ENCODE peak calls at places on chromosome 19, in five cellular contexts. L is activated T-helper 2 cell treated with anti-CD3 and anti-CD28 coated beads, Interferon-gamma antibody, Interleukin-2, Interleukin-4, amounts not matched to agents 10 μg/mL and 5 μg/mL and 100 μg/mL, durations not matched to agents 14 hours and 24 hours and 36 hours; X is OCI-LY7; K is stimulated activated CD4-positive, alpha-beta T cell treated with anti-CD3 and anti-CD28 coated beads, Interleukin-1b, Interleukin-23, amount 100 ng/mL, for 24 hours; G is activated CD8-positive, alpha-beta memory T cell treated with anti-CD3 and anti-CD28 coated beads for 1 hour. T is an unnamed sample.

GRCh38 chr19:511101-511841 is 4.0 kb downstream of the TPGS1 start:
- DNase-seq in L (peak; percentile 86), X (peak; percentile 84), K (peak; percentile 59), G (peak; percentile 84), T (peak; percentile 51)

GRCh38 chr19:35143231-35143715 is at the start of gene FXYD7:
- DNase-seq in L (no peak), X (no peak), K (no peak), G (no peak), T (no peak)

GRCh38 chr19:53971608-53972007 is 8.9 kb downstream of the CACNG8 start:
- DNase-seq in L (no peak), X (no peak), K (no peak), G (no peak), T (no peak)

GRCh38 chr19:15297416-15298224 is 34.7 kb downstream of the BRD4 start:
- DNase-seq in L (no peak), X (peak; percentile 75), K (no peak), G (no peak), T (no peak)

GRCh38 chr19:53130506-53130905 is 2.2 kb downstream of the ZNF415 start:
- DNase-seq in L (no peak), X (no peak), K (no peak), G (no peak), T (peak; percentile 49)

GRCh38 chr19:15825753-15826152 is 10.3 kb upstream of the OR10H1 start:
- DNase-seq in L (no peak), X (no peak), K (no peak), G (no peak), T (no peak)

GRCh38 chr19:58044886-58045285 is 11.1 kb downstream of the ZSCAN1 start:
- DNase-seq in L (no peak), X (no peak), K (no peak), G (no peak), T (no peak)

GRCh38 chr19:32619051-32619685 is 38.2 kb downstream of the PDCD5 start:
- DNase-seq in L (no peak), X (no peak), K (no peak), G (no peak), T (no peak)

GRCh38 chr19:784541-784940 is 12.7 kb upstream of the PTBP1 start:
- DNase-seq in L (no peak), X (no peak), K (no peak), G (no peak), T (no peak)

GRCh38 chr19:14114854-14115253 is 2.7 kb downstream of the PRKACA start:
- DNase-seq in L (peak; percentile 41), X (peak; percentile 57), K (no peak), G (no peak), T (peak; percentile 49)

GRCh38 chr19:15551183-15552004 is 43.1 kb downstream of the CYP4F22 start:
- DNase-seq in L (peak; percentile 45), X (peak; percentile 23), K (peak; percentile 44), G (no peak), T (no peak)

GRCh38 chr19:11378319-11379189 is 4.1 kb downstream of the SWSAP1 start:
- DNase-seq in L (no peak), X (peak; percentile 48), K (no peak), G (no peak), T (peak; percentile 59)

GRCh38 chr19:29014857-29015436 is 198.0 kb downstream of the UQCRFS1 start:
- DNase-seq in L (no peak), X (no peak), K (no peak), G (no peak), T (no peak)

GRCh38 chr19:48635966-48636858 is 967 bp downstream of the DBP start:
- DNase-seq in L (no peak), X (no peak), K (no peak), G (no peak), T (no peak)

GRCh38 chr19:23254141-23254910 is 4.1 kb upstream of the ZNF724 start:
- DNase-seq in L (no peak), X (no peak), K (no peak), G (no peak), T (no peak)

GRCh38 chr19:4373601-4374441 is 26.5 kb downstream of the SH3GL1 start:
- DNase-seq in L (no peak), X (no peak), K (no peak), G (no peak), T (peak; percentile 66)

GRCh38 chr19:16014923-16015804 is 61.1 kb upstream of the TPM4 start:
- DNase-seq in L (no peak), X (no peak), K (no peak), G (no peak), T (no peak)

GRCh38 chr19:1449467-1450442 is at the start of gene APC2:
- DNase-seq in L (no peak), X (peak; percentile 75), K (no peak), G (no peak), T (peak; percentile 94)

GRCh38 chr19:44698492-44699201 is at the start of gene CEACAM16:
- DNase-seq in L (no peak), X (no peak), K (no peak), G (no peak), T (no peak)

GRCh38 chr19:19110410-19111137 is 27.7 kb downstream of the TMEM161A start:
- DNase-seq in L (no peak), X (no peak), K (no peak), G (no peak), T (peak; percentile 63)

GRCh38 chr19:16136185-16137067 is 7.1 kb upstream of the HSH2D start:
- DNase-seq in L (no peak), X (no peak), K (no peak), G (no peak), T (no peak)

GRCh38 chr19:50008532-50008931 is 16.6 kb downstream of the VRK3 start:
- DNase-seq in L (no peak), X (no peak), K (no peak), G (no peak), T (peak; percentile 33)

GRCh38 chr19:58401825-58402433 is 6.5 kb downstream of the RNF225 start:
- DNase-seq in L (no peak), X (no peak), K (no peak), G (no peak), T (no peak)

GRCh38 chr19:33508941-33509614 is 12.5 kb downstream of the PEPD start:
- DNase-seq in L (no peak), X (no peak), K (no peak), G (no peak), T (no peak)

GRCh38 chr19:15379996-15380647 is 535 bp upstream of the AKAP8 start:
- DNase-seq in L (no peak), X (peak; percentile 46), K (no peak), G (no peak), T (no peak)

GRCh38 chr19:47155141-47155540 is 24.5 kb downstream of the SAE1 start:
- DNase-seq in L (no peak), X (no peak), K (no peak), G (no peak), T (no peak)

GRCh38 chr19:18636969-18637629 is at the start of gene KLHL26:
- DNase-seq in L (no peak), X (no peak), K (no peak), G (no peak), T (no peak)

GRCh38 chr19:18991468-18991867 is 41.8 kb downstream of the SUGP2 start:
- DNase-seq in L (no peak), X (no peak), K (no peak), G (no peak), T (no peak)

GRCh38 chr19:30011051-30011578 is 69.1 kb downstream of the URI1 start:
- DNase-seq in L (no peak), X (no peak), K (no peak), G (no peak), T (no peak)

GRCh38 chr19:31349160-31349881 is at the start of gene TSHZ3:
- DNase-seq in L (no peak), X (no peak), K (no peak), G (no peak), T (peak; percentile 21)

T was measured in head of caudate nucleus.